ENCODE peak calls at places on chromosomes 4 and X, in eight cellular contexts. M, X, R, U, P, L, W and O are unnamed samples.

GRCh38 chrX:154806837-154807501 is 1.7 kb upstream of the MPP1 start:
- DNase-seq in X (no peak), P (no peak), U (no peak), M (no peak), R (no peak), W (no peak), L (no peak), O (no peak)

GRCh38 chr4:48290146-48290772 is 20.6 kb upstream of the TEC start:
- DNase-seq in M (peak), U (peak), R (peak), L (peak), W (no peak), P (peak), X (no peak), O (no peak)

GRCh38 chrX:30910124-30910860 is 21.2 kb upstream of the TAB3 start:
- DNase-seq in M (no peak), L (no peak), U (no peak), W (no peak), P (peak), X (no peak), R (no peak), O (peak)

GRCh38 chr4:989722-990471 is 3.1 kb downstream of the IDUA start:
- DNase-seq in R (no peak), U (no peak), X (no peak), M (no peak), L (no peak), P (no peak), W (no peak), O (no peak)

GRCh38 chr4:168508683-168509082 is 11.8 kb downstream of the PALLD start:
- DNase-seq in L (no peak), X (no peak), W (no peak), P (no peak), U (no peak), M (no peak), R (no peak), O (no peak)

GRCh38 chrX:14344172-14344940 is 185.0 kb upstream of the GLRA2 start:
- DNase-seq in R (no peak), X (no peak), W (no peak), L (peak), P (no peak), U (no peak), M (no peak), O (no peak)

GRCh38 chr4:47349323-47349722 is 114.2 kb downstream of the COMMD8 start:
- DNase-seq in U (no peak), R (no peak), X (no peak), P (peak), L (no peak), M (no peak), W (no peak), O (no peak)

GRCh38 chr4:175424111-175424510 is 388.0 kb downstream of the GPM6A start:
- DNase-seq in P (no peak), U (no peak), W (no peak), L (no peak), X (no peak), M (no peak), R (no peak), O (no peak)

GRCh38 chrX:102808336-102808735 is 87.8 kb downstream of the GPRASP3 start:
- DNase-seq in U (no peak), R (no peak), W (no peak), L (peak), X (no peak), P (peak), M (no peak), O (no peak)

GRCh38 chr4:53508446-53508845 is 82.8 kb downstream of the LNX1 start:
- DNase-seq in M (no peak), R (no peak), W (no peak), P (peak), U (no peak), L (peak), X (no peak), O (peak)

GRCh38 chr4:53507058-53507457 is 84.2 kb downstream of the LNX1 start:
- DNase-seq in P (no peak), M (no peak), L (no peak), X (no peak), W (no peak), U (no peak), R (no peak), O (no peak)

GRCh38 chr4:53510316-53510715 is 81.0 kb downstream of the LNX1 start:
- DNase-seq in X (no peak), P (peak), R (no peak), U (no peak), L (no peak), M (no peak), W (no peak), O (no peak)

GRCh38 chr4:53505947-53506346 is 85.3 kb downstream of the LNX1 start:
- DNase-seq in U (no peak), R (no peak), X (no peak), M (no peak), L (peak), P (peak), W (no peak), O (no peak)

DNA sequence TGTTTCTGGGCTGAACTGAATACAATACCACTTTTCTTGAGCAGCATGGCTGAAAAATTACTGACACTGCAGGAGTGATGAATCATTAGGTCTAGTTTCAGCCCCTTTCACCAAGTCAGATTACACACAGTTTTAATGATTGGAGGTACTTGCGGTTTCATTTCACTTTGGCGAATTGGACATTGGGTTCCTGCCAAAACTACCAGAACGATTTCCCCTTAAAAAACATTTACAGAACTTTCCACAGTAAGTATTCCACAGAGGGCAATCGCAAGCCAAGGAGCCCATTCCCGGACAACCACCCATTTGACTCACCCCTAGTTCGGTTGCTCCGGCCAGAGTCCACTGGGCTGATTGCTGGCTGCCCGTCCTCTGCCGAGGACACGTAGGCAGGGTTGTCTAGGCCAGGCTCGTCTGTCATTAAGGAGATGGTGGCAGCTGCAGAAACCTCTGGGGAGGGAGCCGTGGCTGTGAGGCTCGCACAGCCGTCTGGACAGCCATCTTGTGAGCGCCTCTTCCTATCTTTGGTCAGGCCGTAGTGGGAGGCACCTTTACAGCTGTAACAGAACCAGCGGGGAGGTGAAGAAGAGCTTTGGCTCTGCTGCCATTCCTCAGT is 83.5 kb downstream of the LNX1 start:
- DNase-seq in U (no peak), X (no peak), R (no peak), W (no peak), M (no peak), L (no peak), P (peak), O (peak)
- H3K4me3 ChIP-seq in U (no peak), X (no peak), R (no peak), W (no peak), M (no peak), L (no peak), P (peak), O (no peak)

DNA sequence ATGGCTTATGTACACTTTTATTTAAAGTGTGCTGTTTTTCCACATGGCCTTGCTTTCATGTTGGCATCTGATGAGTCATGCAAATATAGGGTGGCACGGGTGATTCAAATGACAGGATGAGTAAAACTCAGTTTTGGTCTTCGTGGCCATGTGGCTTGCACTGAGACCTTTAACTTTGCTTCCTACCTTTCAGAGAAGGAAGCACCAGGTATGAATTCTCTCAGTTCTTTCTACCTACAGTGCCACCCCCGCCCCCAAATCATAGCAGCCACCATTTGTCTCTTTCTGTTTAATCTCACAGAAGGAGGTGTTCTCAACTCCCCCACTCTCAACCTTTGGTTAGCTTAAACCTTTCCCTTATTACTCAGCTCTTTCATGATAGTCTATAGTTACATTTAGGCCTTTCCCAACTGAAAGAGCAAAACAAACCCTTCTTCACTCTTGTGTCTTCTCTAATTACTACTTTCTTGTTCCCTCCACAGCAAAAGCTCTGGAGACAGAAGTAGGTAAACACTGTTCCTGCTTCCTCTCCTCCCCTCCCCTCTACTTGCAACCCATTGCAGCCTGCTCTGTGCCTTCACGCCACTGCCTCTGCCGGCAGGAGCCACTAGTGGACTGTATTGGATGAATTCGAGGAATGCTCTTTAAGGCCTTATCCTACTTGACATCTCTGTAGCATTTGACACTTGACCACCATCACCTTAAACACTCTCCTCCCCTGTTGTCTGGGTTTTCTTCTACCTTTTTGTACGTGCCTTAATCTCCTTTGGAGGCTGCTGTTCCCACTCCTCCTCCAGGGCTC is 123.7 kb downstream of the AFF1 start:
- DNase-seq in L (peak), P (no peak), W (no peak), X (peak), U (peak), R (peak), M (peak), O (no peak)
- TF ChIP-seq CTCF in L (no peak), P (no peak), W (no peak), X (peak), U (no peak), R (peak), M (peak), O (no peak)

GRCh38 chr4:118033148-118034060 is 882 bp upstream of the NDST3 start:
- DNase-seq in M (peak), X (peak), U (peak), L (peak), P (peak), W (no peak), R (peak), O (peak)
- H3K4me3 ChIP-seq in M (peak), X (peak), U (peak), L (peak), P (peak), W (no peak), R (peak), O (peak)

DNA sequence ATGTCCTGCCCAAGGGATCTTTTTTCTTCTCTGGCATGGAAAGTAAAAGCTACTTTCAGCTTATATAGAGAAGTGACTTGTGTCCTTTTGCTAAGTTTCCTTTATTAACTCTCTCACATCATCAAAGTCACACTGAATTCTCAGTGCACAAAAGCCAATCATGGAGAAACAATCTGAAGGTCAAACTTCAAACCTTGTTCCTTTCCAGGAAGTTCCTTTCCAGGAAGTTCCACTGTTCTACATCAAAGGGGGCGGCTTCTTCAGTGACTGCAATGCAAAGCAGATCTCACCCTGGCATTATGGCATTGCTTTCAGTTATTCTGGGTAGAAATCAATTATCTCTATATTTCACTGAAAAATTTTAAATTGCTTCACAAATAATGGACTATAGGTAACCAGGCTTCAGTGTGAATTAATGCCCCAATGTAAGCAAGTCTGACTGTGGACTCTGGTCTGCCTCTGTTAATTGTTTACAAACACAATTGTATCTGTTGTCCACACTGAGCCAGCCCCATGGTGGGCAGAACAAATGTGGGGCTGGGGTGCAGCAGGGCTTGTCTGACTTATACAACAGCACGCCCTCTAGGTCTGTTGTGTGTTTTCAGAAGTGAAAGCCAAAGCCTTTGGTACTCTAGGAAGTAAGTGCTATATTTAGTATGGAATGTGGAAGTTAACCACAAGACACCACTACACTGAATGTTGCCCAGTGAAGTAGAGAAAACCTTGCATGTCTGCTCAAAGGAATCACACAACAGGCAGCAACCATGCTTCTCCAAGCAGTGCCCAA is 98.8 kb downstream of the CDS1 start:
- DNase-seq in M (no peak), R (peak), P (peak), X (no peak), L (peak), U (no peak), W (no peak), O (peak)
- TF ChIP-seq CTCF in M (no peak), R (peak), P (no peak), X (peak), L (no peak), U (no peak), W (no peak), O (peak)

GRCh38 chr4:13840573-13841185 is 213.2 kb upstream of the BOD1L1 start:
- DNase-seq in U (no peak), M (no peak), W (no peak), P (no peak), R (no peak), L (peak), X (no peak), O (no peak)

GRCh38 chr4:13833171-13833804 is 205.8 kb upstream of the BOD1L1 start:
- DNase-seq in L (peak), P (no peak), M (no peak), X (no peak), W (no peak), U (no peak), R (no peak), O (no peak)

DNA sequence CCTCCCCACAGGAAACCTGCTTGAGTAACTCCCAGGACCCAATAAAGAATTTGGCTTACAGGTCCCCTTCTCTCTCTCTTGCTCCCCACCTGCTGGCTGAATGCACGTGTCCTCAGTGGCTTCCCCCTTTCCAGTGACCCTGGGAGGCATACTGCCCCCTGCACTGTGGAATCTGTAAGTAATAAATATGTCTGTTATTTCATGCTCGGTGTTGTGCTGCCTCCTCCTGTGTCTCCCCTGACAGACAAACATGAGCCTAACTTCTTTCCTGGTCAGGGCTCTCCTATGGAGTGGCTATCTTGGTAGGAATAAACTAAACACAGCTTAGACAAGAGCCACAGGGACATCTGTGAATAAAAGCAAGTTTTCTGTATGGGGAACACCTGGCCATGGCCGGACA is 209.7 kb upstream of the BOD1L1 start:
- DNase-seq in M (no peak), W (no peak), R (no peak), U (no peak), L (no peak), P (no peak), X (no peak), O (no peak)
- H3K4me3 ChIP-seq in M (no peak), W (no peak), R (no peak), U (no peak), L (no peak), P (no peak), X (no peak), O (no peak)

DNA sequence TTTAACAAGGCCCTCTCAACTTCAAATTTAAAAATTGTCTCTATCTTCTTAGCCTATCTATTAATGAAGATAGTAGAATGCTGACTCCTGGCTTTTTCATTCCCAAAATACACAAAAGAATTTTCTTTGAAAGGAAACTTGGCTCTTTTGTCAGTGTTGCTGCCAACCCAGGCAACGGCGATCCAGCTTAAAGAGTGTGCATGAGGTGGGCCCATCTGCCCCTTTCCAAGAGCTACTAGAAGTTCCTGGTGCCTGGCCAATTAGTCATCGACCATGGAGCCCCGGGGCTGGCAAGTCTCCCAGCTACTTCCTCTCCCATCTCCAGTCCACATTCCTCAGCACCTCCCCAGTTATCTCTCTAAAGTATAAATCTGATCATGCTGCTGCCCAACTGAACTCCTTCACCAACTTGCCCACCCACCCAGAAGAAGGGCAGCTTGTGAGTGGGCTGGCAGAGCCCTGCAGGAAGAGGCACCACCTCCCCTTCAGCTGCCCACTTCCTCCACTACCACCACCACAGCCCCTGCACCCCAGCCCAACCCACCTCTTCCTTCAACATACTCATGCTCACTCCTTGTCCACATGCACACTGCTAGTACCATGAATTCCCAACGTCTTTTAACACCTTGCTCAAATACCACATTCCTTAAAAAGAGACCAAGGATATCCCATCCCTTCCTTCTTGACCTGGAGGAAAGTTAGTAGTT is 158.2 kb upstream of the MAP3K15 start:
- DNase-seq in P (peak), X (no peak), U (peak), L (peak), M (no peak), W (no peak), R (no peak), O (peak)
- TF ChIP-seq CTCF in P (no peak), X (no peak), U (no peak), L (no peak), M (no peak), W (no peak), R (no peak), O (no peak)